ENCODE peak calls at places on chromosomes 12 and 14, in seven cellular contexts. Q, O, L, B, C, Y and I are unnamed samples. For H3K79me2, the result is how much of the 10 kb centered on the place peaks cover.

GRCh38 chr14:68028075-68028474 is 208.5 kb downstream of the RAD51B start:
- DNase-seq in Q (no peak), O (no peak), L (no peak), B (no peak), C (no peak), Y (no peak), I (no peak)

GRCh38 chr14:36217732-36218131 is 41.2 kb upstream of the PTCSC3 start:
- DNase-seq in Q (no peak), O (no peak), L (peak), B (peak), C (no peak), Y (no peak), I (peak)

GRCh38 chr12:78164154-78164553 is 333.5 kb downstream of the NAV3 start:
- DNase-seq in Q (no peak), O (peak), L (no peak), B (no peak), C (no peak), Y (no peak), I (no peak)

GRCh38 chr12:57118711-57119271 is 7.6 kb upstream of the STAT6 start:
- DNase-seq in Q (no peak), O (no peak), L (no peak), B (no peak), C (no peak), Y (no peak), I (no peak)

GRCh38 chr14:102945346-102946130 is 23.1 kb downstream of the AMN start:
- DNase-seq in Q (no peak), O (no peak), L (no peak), B (peak), C (no peak), Y (no peak), I (peak)

GRCh38 chr12:91746976-91747375 is 398.7 kb downstream of the BTG1 start:
- DNase-seq in Q (no peak), O (no peak), L (no peak), B (no peak), C (no peak), Y (no peak), I (no peak)

GRCh38 chr14:22768947-22769346 is 2.5 kb downstream of the OXA1L start:
- DNase-seq in Q (no peak), O (no peak), L (no peak), B (no peak), C (no peak), Y (no peak), I (no peak)

GRCh38 chr12:121632069-121632970 is 6.0 kb downstream of the ORAI1 start:
- DNase-seq in Q (no peak), O (no peak), L (no peak), B (no peak), C (no peak), Y (no peak), I (no peak)

GRCh38 chr12:121806556-121807308 is 2.9 kb downstream of the SETD1B start:
- DNase-seq in Q (no peak), O (no peak), L (no peak), B (no peak), C (no peak), Y (peak), I (no peak)

GRCh38 chr12:46825526-46826414 is at the start of gene SLC38A4:
- DNase-seq in Q (no peak), O (no peak), L (no peak), B (peak), C (no peak), Y (peak), I (peak)

GRCh38 chr14:65226824-65227604 is 124.7 kb upstream of the MAX start:
- DNase-seq in Q (no peak), O (no peak), L (peak), B (no peak), C (no peak), Y (no peak), I (no peak)

GRCh38 chr14:56423591-56423991 is 156.0 kb upstream of the TMEM260 start:
- DNase-seq in Q (no peak), O (no peak), L (no peak), B (peak), C (no peak), Y (no peak), I (peak)

DNA sequence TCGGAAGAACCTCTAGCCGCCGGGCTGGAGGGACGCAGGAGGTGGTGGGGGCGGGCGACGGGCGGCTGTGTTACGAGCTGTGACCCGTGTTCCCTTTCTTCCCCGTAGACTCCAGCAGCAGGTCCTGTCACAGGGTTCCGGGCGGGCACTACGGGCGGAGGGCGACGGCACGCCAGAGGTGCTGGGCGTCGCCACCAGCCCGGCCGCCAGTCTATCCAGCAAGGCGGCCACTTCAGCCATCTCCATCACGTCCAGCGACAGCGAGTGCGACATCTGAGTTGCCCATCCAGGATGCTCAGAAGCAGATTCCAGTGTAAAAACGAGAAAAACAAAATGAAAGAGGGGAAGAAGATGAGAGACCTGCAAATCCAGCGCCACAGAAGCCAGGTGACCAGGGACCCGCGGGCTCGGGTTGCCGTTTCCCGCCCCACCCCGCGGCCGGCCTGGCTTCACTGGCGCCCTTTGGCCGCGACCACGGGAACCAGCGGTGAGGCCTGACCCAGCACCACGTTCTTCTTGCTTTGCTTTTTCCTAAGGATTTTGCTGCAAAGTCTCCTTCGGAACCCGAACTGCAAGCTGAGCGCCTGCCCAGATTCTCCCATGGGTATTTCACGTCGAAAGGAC is 2.1 kb downstream of the SIX6 start:
- DNase-seq in Q (no peak), O (no peak), L (no peak), B (no peak), C (no peak), Y (peak), I (no peak)
- TF ChIP-seq EZH2 in Q (no peak), O (no peak), L (no peak), B (peak), C (no peak), Y (peak), I (peak)

GRCh38 chr12:44817687-44818086 is 58.4 kb downstream of the NELL2 start:
- DNase-seq in Q (peak), O (no peak), L (no peak), B (no peak), C (no peak), Y (no peak), I (no peak)

GRCh38 chr12:44819884-44820283 is 56.2 kb downstream of the NELL2 start:
- DNase-seq in Q (no peak), O (no peak), L (no peak), B (no peak), C (no peak), Y (no peak), I (no peak)

GRCh38 chr12:44812062-44812461 is 64.1 kb downstream of the NELL2 start:
- DNase-seq in Q (no peak), O (peak), L (no peak), B (no peak), C (no peak), Y (no peak), I (no peak)

GRCh38 chr12:44816446-44817017 is 59.6 kb downstream of the NELL2 start:
- DNase-seq in Q (no peak), O (no peak), L (no peak), B (no peak), C (no peak), Y (no peak), I (no peak)
- H3K79me2 ChIP-seq in Q (under half), O (under half), L (under half), B (under half), C (under half), Y (under half), I (under half)

GRCh38 chr12:120625557-120626419 is 14.6 kb upstream of the CABP1 start:
- DNase-seq in Q (peak), O (peak), L (no peak), B (no peak), C (peak), Y (peak), I (no peak)
- TF ChIP-seq EZH2 in Q (no peak), O (no peak), L (no peak), B (no peak), C (no peak), Y (no peak), I (no peak)

DNA sequence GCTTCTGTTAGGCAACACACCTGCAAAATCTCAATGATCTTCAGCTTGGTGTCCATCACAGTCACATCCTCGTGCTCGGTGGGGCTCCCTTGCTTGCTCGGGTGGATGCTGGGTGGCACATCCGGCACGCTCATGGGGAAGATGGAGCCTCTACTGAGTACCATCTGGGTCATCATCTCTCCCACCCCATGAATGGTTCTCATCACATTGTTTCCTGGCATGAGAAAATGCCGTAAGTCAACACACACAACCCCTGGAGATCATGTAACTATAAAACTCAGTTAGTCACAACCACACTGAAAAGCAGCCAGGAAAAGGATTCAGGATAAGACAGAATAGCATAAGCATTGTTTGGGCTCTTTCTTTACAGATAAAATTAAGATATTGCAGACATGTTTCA is 201.1 kb downstream of the ITPR2 start:
- DNase-seq in Q (no peak), O (no peak), L (no peak), B (peak), C (no peak), Y (no peak), I (peak)
- H3K79me2 ChIP-seq in Q (under half), O (under half), L (under half), B (under half), C (under half), Y (under half), I (under half)

DNA sequence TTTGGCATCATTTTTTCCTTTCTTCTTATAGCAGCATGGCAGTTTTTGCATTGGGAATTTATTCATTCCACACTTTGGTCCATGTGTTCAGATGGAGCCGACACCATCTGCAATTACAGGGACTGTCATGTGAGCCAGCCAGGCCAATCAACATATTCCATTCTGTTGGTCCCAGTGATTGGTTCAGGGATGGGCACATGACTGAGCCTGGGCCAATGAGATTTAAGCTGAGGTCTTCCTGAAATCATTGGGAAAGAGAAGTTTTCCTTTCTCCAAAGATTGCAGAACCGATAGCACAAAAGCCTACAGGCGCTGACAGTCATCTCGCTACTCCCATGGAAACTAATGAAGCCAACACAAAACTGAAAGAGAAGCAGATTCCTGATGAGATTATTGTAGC is 841.5 kb upstream of the TMEM132C start:
- DNase-seq in Q (peak), O (no peak), L (no peak), B (no peak), C (no peak), Y (no peak), I (no peak)
- TF ChIP-seq EZH2 in Q (no peak), O (no peak), L (no peak), B (no peak), C (no peak), Y (no peak), I (no peak)